ENCODE peak calls at places on chromosome 6, in four cellular contexts. Y, P, J and W are unnamed samples.

GRCh38 chr6:131063028-131063763 is at the start of gene EPB41L2:
- DNase-seq in J (peak), P (peak), Y (no peak), W (peak)

GRCh38 chr6:19408331-19408730 is 428.8 kb upstream of the ID4 start:
- DNase-seq in Y (peak), P (no peak), J (no peak), W (no peak)

GRCh38 chr6:133945158-133945557 is 7.9 kb upstream of the TBPL1 start:
- DNase-seq in P (no peak), Y (no peak), J (no peak), W (no peak)

GRCh38 chr6:2108700-2109306 is 136.6 kb downstream of the GMDS start:
- DNase-seq in J (no peak), Y (no peak), P (no peak), W (no peak)

GRCh38 chr6:108711094-108711493 is 137.1 kb upstream of the ARMC2 start:
- DNase-seq in Y (no peak), P (no peak), J (no peak), W (no peak)

GRCh38 chr6:157317129-157317814 is 6.0 kb downstream of the TMEM242 start:
- DNase-seq in J (peak), Y (no peak), P (no peak), W (no peak)

GRCh38 chr6:159065091-159065490 is 20.3 kb upstream of the TAGAP start:
- DNase-seq in P (no peak), J (no peak), Y (no peak), W (no peak)

GRCh38 chr6:166936079-166936787 is 20.1 kb downstream of the RNASET2 start:
- DNase-seq in J (no peak), Y (no peak), P (no peak), W (no peak)

GRCh38 chr6:35058041-35058675 is 83.0 kb downstream of the TCP11 start:
- DNase-seq in J (no peak), Y (no peak), P (no peak), W (no peak)

GRCh38 chr6:143619844-143620243 is 57.9 kb upstream of the PHACTR2 start:
- DNase-seq in P (no peak), Y (no peak), J (no peak), W (no peak)

GRCh38 chr6:159826004-159826403 is 25.9 kb downstream of the PNLDC1 start:
- DNase-seq in J (no peak), Y (no peak), P (no peak), W (no peak)

GRCh38 chr6:52126231-52126630 is 38.8 kb upstream of the PKHD1 start:
- DNase-seq in Y (no peak), P (no peak), J (no peak), W (no peak)

GRCh38 chr6:729646-730320 is 36.8 kb upstream of the EXOC2 start:
- DNase-seq in P (no peak), J (no peak), Y (no peak), W (no peak)

GRCh38 chr6:34506718-34507117 is 40.8 kb downstream of the PACSIN1 start:
- DNase-seq in P (no peak), J (no peak), Y (no peak), W (no peak)

GRCh38 chr6:169087436-169088046 is 166.1 kb downstream of the THBS2 start:
- DNase-seq in Y (no peak), P (no peak), J (no peak), W (no peak)

GRCh38 chr6:52529311-52529710 is 47.5 kb downstream of the TRAM2 start:
- DNase-seq in P (no peak), Y (no peak), J (no peak), W (no peak)

GRCh38 chr6:135215563-135215962 is 34.5 kb downstream of the MYB start:
- DNase-seq in J (no peak), Y (no peak), P (no peak), W (no peak)

GRCh38 chr6:35044145-35044745 is 96.9 kb downstream of the TCP11 start:
- DNase-seq in J (peak), Y (no peak), P (no peak), W (no peak)

GRCh38 chr6:132969188-132969587 is 154.8 kb downstream of the RPS12 start:
- DNase-seq in P (no peak), Y (no peak), J (no peak), W (no peak)

GRCh38 chr6:46044876-46045617 is 29.4 kb upstream of the CLIC5 start:
- DNase-seq in P (no peak), Y (no peak), J (no peak), W (no peak)

GRCh38 chr6:159151266-159151855 is 17.8 kb upstream of the FNDC1 start:
- DNase-seq in P (no peak), Y (no peak), J (peak), W (peak)